ENCODE peak calls at places on chromosomes 12 and 14, in four cellular contexts. S is astrocyte of the spinal cord; I is ovary; Q is CD4-positive, alpha-beta T cell. X is an unnamed sample.
A peak's percentile ranks its signal among the peaks of the same experiment; 100 is the strongest.

GRCh38 chr14:74855945-74856344 is 20.0 kb downstream of the PROX2 start:
- DNase-seq in S (no peak), I (no peak), Q (no peak), X (no peak)

GRCh38 chr12:22275847-22276246 is 58.7 kb downstream of the ST8SIA1 start:
- DNase-seq in I (peak; percentile 93), Q (no peak), S (peak; percentile 98), X (peak; percentile 98)

GRCh38 chr12:8996682-8997405 is 7.5 kb downstream of the KLRG1 start:
- DNase-seq in Q (peak; percentile 4), S (peak; percentile 28), I (no peak), X (no peak)

GRCh38 chr12:126914170-126914796 is 1352.7 kb upstream of the TMEM132C start:
- DNase-seq in S (no peak), I (no peak), Q (no peak), X (no peak)

GRCh38 chr12:25949343-25949742 is 9.1 kb upstream of the RASSF8 start:
- DNase-seq in Q (no peak), S (no peak), I (no peak), X (no peak)

GRCh38 chr12:75945581-75945980 is 86.0 kb downstream of the PHLDA1 start:
- DNase-seq in Q (no peak), S (no peak), I (no peak), X (no peak)

GRCh38 chr14:104504172-104504735 is 75.3 kb upstream of the C14orf180 start:
- DNase-seq in S (no peak), I (no peak), Q (no peak), X (no peak)

GRCh38 chr12:104695453-104696148 is 238.9 kb downstream of the CHST11 start:
- DNase-seq in I (no peak), Q (peak; percentile 39), S (peak; percentile 98), X (peak; percentile 59)

GRCh38 chr14:100336618-100337530 is 13.7 kb downstream of the SLC25A47 start:
- DNase-seq in S (no peak), I (no peak), Q (no peak), X (no peak)

GRCh38 chr12:132784580-132784979 is 22.9 kb upstream of the ANKLE2 start:
- DNase-seq in I (no peak), S (no peak), Q (no peak), X (no peak)

GRCh38 chr14:71694888-71695505 is 237.2 kb upstream of the RGS6 start:
- DNase-seq in Q (no peak), I (no peak), S (no peak), X (no peak)

GRCh38 chr12:110582286-110583136 is 607 bp downstream of the PPTC7 start:
- DNase-seq in I (peak; percentile 64), S (peak; percentile 53), Q (peak; percentile 61), X (no peak)

GRCh38 chr14:99939421-99939820 is 125.8 kb upstream of the EVL start:
- DNase-seq in Q (no peak), S (no peak), I (no peak), X (no peak)

GRCh38 chr12:57732270-57732669 is 6.3 kb downstream of the AGAP2 start:
- DNase-seq in I (no peak), Q (no peak), S (no peak), X (no peak)

GRCh38 chr12:265096-265495 is 2.5 kb upstream of the SLC6A13 start:
- DNase-seq in S (no peak), Q (no peak), I (no peak), X (no peak)

GRCh38 chr14:105475916-105476845 is 1.6 kb downstream of the CRIP2 start:
- DNase-seq in I (no peak), S (peak; percentile 31), Q (no peak), X (no peak)

GRCh38 chr14:54189358-54190354 is 207.2 kb upstream of the CDKN3 start:
- DNase-seq in I (no peak), S (peak; percentile 82), Q (no peak), X (no peak)

GRCh38 chr12:10015450-10015849 is 5.0 kb downstream of the CLEC12B start:
- DNase-seq in S (no peak), Q (no peak), I (no peak), X (no peak)

GRCh38 chr12:123752046-123752445 is 10.1 kb upstream of the DNAH10 start:
- DNase-seq in I (no peak), S (no peak), Q (no peak), X (no peak)

GRCh38 chr14:23182372-23183014 is 967 bp downstream of the SLC7A8 start:
- DNase-seq in S (no peak), I (peak; percentile 77), Q (no peak), X (no peak)

GRCh38 chr12:47741340-47741703 is 16.0 kb upstream of the ENDOU start:
- DNase-seq in Q (peak; percentile 71), I (peak; percentile 63), S (peak; percentile 38), X (no peak)

GRCh38 chr12:104219908-104220404 is 4.4 kb downstream of the TXNRD1 start:
- DNase-seq in S (peak; percentile 50), I (no peak), Q (peak; percentile 32), X (no peak)

GRCh38 chr14:98008381-98009113 is 1211.4 kb downstream of the VRK1 start:
- DNase-seq in I (no peak), S (no peak), Q (no peak), X (no peak)

GRCh38 chr12:16175893-16176292 is 101.6 kb downstream of the SLC15A5 start:
- DNase-seq in S (no peak), I (no peak), Q (no peak), X (no peak)

GRCh38 chr12:112848972-112849371 is 57.4 kb downstream of the RPH3A start:
- DNase-seq in Q (no peak), S (no peak), I (no peak), X (no peak)

GRCh38 chr14:75702606-75703261 is 41.7 kb downstream of the TTLL5 start:
- DNase-seq in S (peak; percentile 62), Q (no peak), I (no peak), X (no peak)

GRCh38 chr12:114834621-114835020 is 150.6 kb upstream of the TBX3 start:
- DNase-seq in I (no peak), S (peak; percentile 49), Q (no peak), X (no peak)

GRCh38 chr14:52351561-52352491 is 37.7 kb downstream of the PTGER2 start:
- DNase-seq in Q (no peak), I (no peak), S (peak; percentile 49), X (no peak)

GRCh38 chr12:32918890-32919791 is 22.6 kb upstream of the PKP2 start:
- DNase-seq in I (peak; percentile 40), S (peak; percentile 93), Q (no peak), X (no peak)

GRCh38 chr12:89880695-89881350 is 172.2 kb upstream of the ATP2B1 start:
- DNase-seq in Q (peak; percentile 45), I (no peak), S (no peak), X (no peak)

GRCh38 chr14:99764222-99764706 is 28.9 kb upstream of the EML1 start:
- DNase-seq in Q (no peak), I (no peak), S (no peak), X (no peak)

GRCh38 chr14:104361921-104362681 is 217.5 kb upstream of the C14orf180 start:
- DNase-seq in I (no peak), Q (no peak), S (no peak), X (no peak)

X was measured in AG04450.